ENCODE peak calls at places on chromosomes 13 and 19, in ten cellular contexts. N, Z, L, H, W, P, F, M, S and B are unnamed samples.

GRCh38 chr13:29740961-29741360 is 109.5 kb downstream of the UBL3 start:
- DNase-seq in Z (no peak), L (no peak), W (no peak), S (no peak), P (no peak), M (no peak), N (no peak), F (no peak), H (no peak), B (no peak)

GRCh38 chr13:29479716-29480492 is 115.6 kb downstream of the SLC7A1 start:
- DNase-seq in M (no peak), N (no peak), H (no peak), W (no peak), P (no peak), S (peak), Z (no peak), F (no peak), L (no peak), B (no peak)

GRCh38 chr13:36891752-36892151 is 28.3 kb downstream of the SMAD9 start:
- DNase-seq in W (no peak), M (no peak), N (no peak), L (no peak), P (no peak), H (peak), S (no peak), F (no peak), Z (no peak), B (no peak)

GRCh38 chr13:78655906-78656305 is 3.0 kb downstream of the OBI1 start:
- DNase-seq in L (no peak), N (no peak), W (no peak), F (no peak), P (no peak), H (no peak), Z (no peak), S (no peak), M (no peak), B (no peak)

GRCh38 chr13:41428155-41428554 is 29.2 kb upstream of the RGCC start:
- DNase-seq in W (no peak), S (peak), Z (no peak), L (no peak), M (no peak), P (no peak), F (no peak), H (no peak), N (no peak), B (no peak)

GRCh38 chr13:75794663-75795062 is 158.5 kb downstream of the LMO7 start:
- DNase-seq in F (no peak), L (no peak), Z (no peak), S (no peak), H (no peak), N (no peak), M (no peak), W (no peak), P (no peak), B (no peak)

GRCh38 chr13:100561599-100562204 is 26.9 kb downstream of the GGACT start:
- DNase-seq in H (no peak), Z (no peak), W (no peak), P (no peak), M (peak), F (peak), S (no peak), L (no peak), N (no peak), B (no peak)

GRCh38 chr19:36687214-36688056 is at the start of gene ZNF567:
- DNase-seq in F (peak), L (peak), H (peak), N (peak), P (peak), S (peak), M (peak), W (peak), Z (peak), B (peak)

GRCh38 chr13:62879071-62879470 is 1463.4 kb upstream of the PCDH20 start:
- DNase-seq in H (peak), P (peak), F (no peak), N (no peak), Z (no peak), W (no peak), M (no peak), S (no peak), L (no peak), B (no peak)

GRCh38 chr13:94947965-94948371 is 235.6 kb upstream of the SOX21 start:
- DNase-seq in W (no peak), L (no peak), N (no peak), H (no peak), P (no peak), S (peak), Z (no peak), F (no peak), M (no peak), B (no peak)

GRCh38 chr13:94952787-94953186 is 240.4 kb upstream of the SOX21 start:
- DNase-seq in Z (no peak), W (no peak), N (no peak), H (no peak), F (no peak), M (no peak), L (no peak), S (no peak), P (no peak), B (no peak)

GRCh38 chr13:94947392-94947791 is 235.0 kb upstream of the SOX21 start:
- DNase-seq in P (no peak), L (no peak), Z (no peak), S (no peak), F (no peak), H (no peak), W (no peak), M (no peak), N (no peak), B (no peak)

DNA sequence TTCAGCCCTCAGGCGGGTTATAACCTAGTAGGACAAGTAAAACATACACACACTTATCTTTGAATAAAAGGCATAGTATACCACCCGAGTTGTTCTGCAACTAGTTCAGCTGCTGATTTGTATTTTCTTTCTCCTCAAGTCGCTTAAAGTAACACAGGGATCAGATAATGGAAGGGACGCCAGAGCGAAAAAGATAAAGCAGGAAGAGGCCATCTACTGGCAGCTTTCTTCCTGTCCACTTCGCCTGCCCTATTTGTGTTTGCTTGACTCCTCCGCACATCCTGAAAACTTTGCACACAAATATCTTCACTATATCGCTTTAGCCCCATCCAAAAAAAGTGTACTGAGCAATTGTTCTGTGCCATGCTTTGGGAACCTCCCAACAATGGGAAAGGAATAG is 238.0 kb upstream of the SOX21 start:
- DNase-seq in P (no peak), H (no peak), W (no peak), M (no peak), S (peak), L (no peak), Z (no peak), N (no peak), F (no peak), B (no peak)
- H3K4me3 ChIP-seq in P (no peak), H (no peak), W (no peak), M (no peak), S (no peak), L (no peak), Z (no peak), N (no peak), F (no peak), B (no peak)

GRCh38 chr13:50127726-50128291 is 112.6 kb downstream of the KCNRG start:
- DNase-seq in P (peak), L (peak), W (no peak), M (no peak), N (no peak), S (peak), Z (no peak), F (no peak), H (no peak), B (no peak)
- H3K4me3 ChIP-seq in P (peak), L (no peak), W (peak), M (peak), N (peak), S (peak), Z (peak), F (peak), H (peak), B (no peak)

DNA sequence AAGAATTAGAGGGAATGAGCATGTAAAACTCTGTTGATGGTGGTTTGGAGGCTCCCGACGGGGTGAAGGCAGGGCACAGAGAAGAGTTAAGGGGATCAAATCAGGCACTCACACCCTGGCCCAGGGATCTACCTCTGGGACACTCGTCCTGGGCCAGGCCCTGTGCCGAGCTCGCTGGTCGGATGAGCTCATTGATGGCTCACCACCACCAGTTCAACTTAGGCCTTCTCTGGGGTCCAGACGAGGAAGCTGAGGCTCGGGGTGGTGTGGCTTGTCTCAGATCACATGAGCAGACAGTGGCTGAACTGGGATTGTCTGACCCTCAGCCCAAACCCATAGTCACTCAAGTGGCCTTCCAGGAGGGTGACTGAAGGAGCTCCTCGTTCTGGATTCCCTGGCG is 1.6 kb downstream of the NACC1 start:
- DNase-seq in W (no peak), S (peak), L (no peak), F (no peak), P (no peak), Z (no peak), M (no peak), N (no peak), H (no peak), B (no peak)
- H3K4me3 ChIP-seq in W (no peak), S (peak), L (no peak), F (peak), P (peak), Z (no peak), M (no peak), N (peak), H (peak), B (peak)

GRCh38 chr13:31851201-31851600 is 111.9 kb downstream of the RXFP2 start:
- DNase-seq in S (no peak), P (no peak), Z (no peak), H (no peak), M (no peak), N (no peak), L (no peak), W (no peak), F (no peak), B (no peak)

GRCh38 chr13:31850041-31850440 is 110.7 kb downstream of the RXFP2 start:
- DNase-seq in Z (no peak), L (no peak), W (no peak), P (no peak), S (no peak), N (no peak), M (no peak), H (no peak), F (no peak), B (no peak)

GRCh38 chr13:31848621-31849020 is 109.3 kb downstream of the RXFP2 start:
- DNase-seq in N (no peak), Z (no peak), F (no peak), S (no peak), W (no peak), P (no peak), H (no peak), L (no peak), M (no peak), B (no peak)

GRCh38 chr13:31846984-31847752 is 107.8 kb downstream of the RXFP2 start:
- DNase-seq in N (no peak), Z (no peak), S (no peak), F (no peak), M (no peak), L (no peak), P (no peak), W (no peak), H (no peak), B (peak)

GRCh38 chr13:31846182-31846938 is 107.0 kb downstream of the RXFP2 start:
- DNase-seq in F (peak), Z (peak), M (peak), N (peak), W (peak), S (peak), H (peak), P (peak), L (peak), B (peak)
- H3K4me3 ChIP-seq in F (peak), Z (peak), M (peak), N (peak), W (peak), S (peak), H (peak), P (peak), L (peak), B (peak)

DNA sequence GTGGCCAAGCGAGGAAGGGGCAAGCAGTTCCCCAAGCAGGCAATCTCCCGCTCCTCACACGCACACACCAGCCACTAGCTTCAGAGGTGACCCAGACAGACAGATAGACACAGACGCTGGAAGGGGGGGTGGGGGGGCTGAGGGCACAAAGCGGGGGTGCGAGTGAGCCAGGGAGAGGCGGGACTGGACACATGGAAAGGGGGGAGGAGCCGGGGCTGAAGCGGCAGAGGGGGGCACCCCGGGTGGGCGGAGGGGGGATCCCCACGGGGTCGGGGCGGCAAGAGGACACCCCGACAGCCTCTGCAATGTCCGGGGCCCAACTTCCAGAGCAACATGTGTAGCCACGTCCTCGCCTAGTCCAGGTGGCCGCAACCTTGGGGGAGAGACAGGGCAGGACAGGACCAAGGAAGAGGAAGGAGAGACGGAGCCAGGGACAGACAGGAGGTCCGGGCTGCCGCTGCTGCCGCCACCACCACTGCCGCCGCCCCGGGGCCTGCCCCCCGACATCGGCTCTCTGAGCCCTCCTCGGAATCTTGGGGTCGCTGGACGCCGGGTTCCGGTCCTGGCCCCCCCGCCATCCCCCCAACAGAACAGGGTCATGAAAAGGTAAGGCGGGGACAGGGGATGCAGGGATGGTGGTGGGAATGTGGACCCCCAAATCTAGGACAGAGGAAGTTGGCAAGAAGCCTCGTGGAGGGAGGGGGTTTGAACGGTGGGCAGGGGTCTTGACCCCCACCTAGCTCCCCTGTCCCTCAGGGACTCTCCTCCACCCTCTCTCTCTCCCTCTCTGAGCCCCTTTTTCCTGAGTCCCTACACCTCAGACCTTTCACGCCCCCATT is 1.1 kb downstream of the GRIN2D start:
- DNase-seq in N (no peak), H (no peak), W (no peak), M (no peak), Z (no peak), F (no peak), L (no peak), S (no peak), P (no peak), B (no peak)
- H3K4me3 ChIP-seq in N (no peak), H (no peak), W (no peak), M (no peak), Z (no peak), F (no peak), L (no peak), S (peak), P (peak), B (peak)

DNA sequence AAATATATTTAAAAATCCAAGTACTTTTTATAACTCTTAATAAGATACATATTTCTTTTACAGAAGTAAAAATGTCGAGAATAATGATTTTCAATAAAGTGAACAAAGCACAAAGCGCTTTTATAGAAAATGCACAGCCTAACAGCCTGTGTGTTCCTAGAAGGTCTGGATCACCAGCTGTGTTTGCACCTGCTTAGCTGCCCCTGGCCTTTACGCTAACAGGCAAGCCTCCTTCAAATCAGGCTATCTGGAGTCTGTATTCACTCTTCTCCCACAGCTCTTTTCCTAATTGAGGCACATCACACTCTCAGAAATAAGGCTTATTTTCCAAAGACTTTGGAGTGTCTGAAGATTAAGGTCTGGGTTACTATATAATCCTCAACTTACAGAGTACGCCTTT is 183.1 kb downstream of the LHFPL6 start:
- DNase-seq in S (no peak), P (no peak), M (no peak), N (no peak), F (no peak), Z (no peak), H (no peak), L (no peak), W (no peak), B (no peak)
- H3K4me3 ChIP-seq in S (no peak), P (no peak), M (no peak), N (no peak), F (no peak), Z (no peak), H (no peak), L (no peak), W (no peak), B (no peak)

GRCh38 chr19:29643361-29643935 is 21.8 kb upstream of the PLEKHF1 start:
- DNase-seq in M (no peak), L (no peak), H (no peak), F (no peak), S (no peak), N (no peak), W (no peak), P (no peak), Z (no peak), B (no peak)

GRCh38 chr19:29641597-29641996 is 23.7 kb upstream of the PLEKHF1 start:
- DNase-seq in M (no peak), H (no peak), Z (no peak), F (no peak), P (no peak), W (no peak), L (no peak), S (no peak), N (no peak), B (no peak)

GRCh38 chr19:29645911-29646310 is 19.4 kb upstream of the PLEKHF1 start:
- DNase-seq in H (peak), L (no peak), P (peak), W (no peak), M (no peak), S (no peak), F (peak), N (no peak), Z (peak), B (peak)

GRCh38 chr19:29644179-29644578 is 21.1 kb upstream of the PLEKHF1 start:
- DNase-seq in Z (no peak), L (no peak), H (no peak), N (no peak), P (no peak), W (no peak), F (no peak), S (no peak), M (no peak), B (no peak)

DNA sequence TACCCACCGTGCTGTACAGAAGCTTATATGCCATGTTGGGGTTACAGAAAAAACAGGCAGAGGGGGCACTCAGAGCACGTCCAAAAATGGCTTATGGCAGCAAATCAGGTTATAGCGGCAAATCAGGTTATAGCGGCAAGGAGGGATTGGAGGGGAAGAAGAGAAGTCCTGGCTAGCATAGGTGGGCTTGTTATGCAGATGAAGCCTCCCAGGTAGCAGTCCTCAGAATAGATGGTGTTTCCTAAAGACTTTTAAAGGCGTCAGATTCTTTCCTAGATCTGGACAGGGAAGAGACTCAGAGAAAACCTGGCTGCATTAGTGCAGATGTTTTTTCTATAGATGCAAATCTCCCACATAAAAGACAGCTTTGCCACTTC is 19.8 kb upstream of the PLEKHF1 start:
- DNase-seq in H (no peak), N (no peak), S (no peak), P (no peak), F (no peak), Z (no peak), M (no peak), L (no peak), W (no peak), B (no peak)
- H3K4me3 ChIP-seq in H (no peak), N (no peak), S (no peak), P (no peak), F (no peak), Z (no peak), M (no peak), L (no peak), W (no peak), B (no peak)